ENCODE peak calls at places on chromosomes 12 and 14, in five cellular contexts. X is SK-N-MC; A is renal cortical epithelial cell; Q is choroid plexus epithelial cell; O is activated T-cell treated with anti-CD3 and anti-CD28 coated beads, Interleukin-2, amount 50 U/mL, for 1 hour. N is an unnamed sample.

GRCh38 chr14:95196268-95196667 is 38.9 kb upstream of the DICER1 start:
- DNase-seq in X (no peak), A (no peak), Q (peak; percentile 26), O (no peak), N (no peak)

GRCh38 chr14:101453225-101453624 is 108.1 kb upstream of the DIO3 start:
- DNase-seq in X (no peak), A (no peak), Q (no peak), O (no peak), N (no peak)

GRCh38 chr12:55738113-55739024 is 4.6 kb upstream of the GDF11 start:
- DNase-seq in X (peak; percentile 88), A (peak; percentile 80), Q (peak; percentile 91), O (peak; percentile 72), N (peak; percentile 46)

GRCh38 chr12:64178122-64178521 is 44.0 kb downstream of the KICS2 start:
- DNase-seq in X (no peak), A (peak; percentile 39), Q (peak; percentile 84), O (no peak), N (no peak)

GRCh38 chr14:59130472-59130871 is 58.0 kb upstream of the DAAM1 start:
- DNase-seq in X (no peak), A (no peak), Q (no peak), O (no peak), N (no peak)

GRCh38 chr12:130218682-130219081 is 56.4 kb downstream of the FZD10 start:
- DNase-seq in X (no peak), A (no peak), Q (no peak), O (no peak), N (no peak)

GRCh38 chr12:57626111-57626928 is 6.7 kb downstream of the B4GALNT1 start:
- DNase-seq in X (no peak), A (no peak), Q (no peak), O (no peak), N (no peak)

GRCh38 chr12:24728366-24728765 is 220.5 kb downstream of the BCAT1 start:
- DNase-seq in X (no peak), A (peak; percentile 51), Q (peak; percentile 78), O (no peak), N (no peak)

GRCh38 chr12:64569923-64570595 is 40.2 kb upstream of the RASSF3 start:
- DNase-seq in X (no peak), A (no peak), Q (no peak), O (no peak), N (no peak)

N was measured in NCI-H1417 treated with DMSO at 0.1 percent for 48 hours.